ENCODE peak calls at places on chromosome 19, in four cellular contexts. M is transverse colon, X is IMR-90, D is adrenal gland. U is an unnamed sample.
A peak's percentile ranks its signal among the peaks of the same experiment; 100 is the strongest.

GRCh38 chr19:13262450-13262849 is 112.2 kb downstream of the IER2 start:
- DNase-seq in X (peak; percentile 61), D (peak; percentile 11), M (no peak), U (peak; percentile 75)

GRCh38 chr19:5006201-5006600 is 37.3 kb downstream of the KDM4B start:
- DNase-seq in D (peak; percentile 77), X (peak; percentile 60), M (no peak), U (peak; percentile 90)

GRCh38 chr19:43735013-43735412 is 19.1 kb downstream of the IRGC start:
- DNase-seq in D (no peak), M (no peak), X (no peak), U (no peak)

GRCh38 chr19:1361601-1362384 is 21.9 kb upstream of the NDUFS7 start:
- DNase-seq in M (no peak), X (peak; percentile 78), D (no peak), U (no peak)

GRCh38 chr19:14003279-14004051 is 2.7 kb downstream of the RFX1 start:
- DNase-seq in M (no peak), D (no peak), X (no peak), U (no peak)

GRCh38 chr19:9793051-9793591 is 24.6 kb upstream of the ZNF846 start:
- DNase-seq in M (peak; percentile 66), D (peak; percentile 70), X (peak; percentile 32), U (peak; percentile 57)

GRCh38 chr19:55242517-55242916 is 14.0 kb upstream of the TMEM86B start:
- DNase-seq in D (no peak), X (no peak), M (no peak), U (no peak)

GRCh38 chr19:10642473-10642872 is 11.7 kb upstream of the ILF3 start:
- DNase-seq in X (no peak), D (no peak), M (no peak), U (no peak)

GRCh38 chr19:42269518-42270345 is 680 bp downstream of the CIC start:
- DNase-seq in D (peak; percentile 49), X (no peak), M (no peak), U (peak; percentile 78)

GRCh38 chr19:38210458-38210987 is 13.5 kb downstream of the DPF1 start:
- DNase-seq in D (no peak), M (peak; percentile 21), X (peak; percentile 28), U (no peak)

GRCh38 chr19:6064016-6064702 is 46.1 kb downstream of the RFX2 start:
- DNase-seq in D (no peak), M (peak; percentile 15), X (no peak), U (no peak)

GRCh38 chr19:38640368-38640767 is 7.1 kb upstream of the ACTN4 start:
- DNase-seq in M (peak; percentile 53), D (no peak), X (peak; percentile 56), U (no peak)

DNA sequence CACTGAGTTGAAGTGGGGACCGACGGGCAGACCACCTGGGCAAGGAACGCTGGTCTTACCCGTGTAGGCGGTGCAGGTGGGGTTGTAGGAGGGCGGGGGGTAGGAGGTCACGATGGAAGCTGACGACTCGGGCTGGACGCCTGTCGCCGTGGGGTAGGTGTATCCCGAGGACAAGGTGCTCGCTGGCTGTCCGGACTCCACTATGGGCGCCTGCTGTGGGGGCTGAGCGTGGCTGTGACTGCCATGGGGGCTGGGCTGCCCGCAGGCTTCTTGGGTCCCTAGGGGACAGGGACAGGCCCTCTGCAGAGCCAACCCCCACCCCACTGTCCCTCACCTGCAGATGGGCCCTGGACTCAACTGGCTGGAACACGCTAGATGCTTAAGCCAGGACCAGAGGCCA is 37.2 kb downstream of the ZFR2 start:
- DNase-seq in X (no peak), D (no peak), M (no peak), U (no peak)
- TF ChIP-seq POLR2A in X (no peak), D (no peak), M (no peak), U (no peak)

GRCh38 chr19:49361438-49362047 is 673 bp downstream of the TEAD2 start:
- DNase-seq in D (peak; percentile 83), X (peak; percentile 80), M (peak; percentile 81), U (no peak)
- TF ChIP-seq POLR2A in D (peak; percentile 28), X (peak; percentile 74), M (peak; percentile 36), U (no peak)

GRCh38 chr19:17455308-17455707 is 5.4 kb downstream of the NXNL1 start:
- DNase-seq in D (no peak), X (no peak), M (no peak), U (no peak)

GRCh38 chr19:17458970-17459369 is 1.8 kb downstream of the NXNL1 start:
- DNase-seq in D (no peak), X (no peak), M (no peak), U (no peak)

GRCh38 chr19:17456127-17456526 is 4.6 kb downstream of the NXNL1 start:
- DNase-seq in M (no peak), X (no peak), D (no peak), U (no peak)

GRCh38 chr19:17455711-17456123 is 5.0 kb downstream of the NXNL1 start:
- DNase-seq in M (no peak), D (peak; percentile 35), X (no peak), U (no peak)

DNA sequence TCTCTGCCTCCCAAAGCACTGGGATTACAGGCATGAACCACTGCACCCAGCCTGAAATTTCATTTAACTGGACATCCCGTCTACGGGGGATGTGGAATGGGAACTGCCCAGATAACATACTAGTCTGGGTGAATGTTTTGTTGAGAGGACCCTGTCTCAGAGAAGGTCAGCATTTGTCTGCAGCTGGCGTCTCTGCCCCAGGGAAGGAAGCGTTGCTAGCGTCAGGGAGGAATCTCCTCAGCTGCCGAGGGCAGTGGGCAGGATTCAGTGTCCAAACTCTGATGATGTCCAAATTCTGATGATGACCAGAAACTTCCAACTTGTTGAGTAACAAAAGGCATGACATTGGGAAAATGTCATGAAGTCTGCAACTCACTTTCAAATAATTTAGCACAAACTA is 3.1 kb downstream of the NXNL1 start:
- DNase-seq in M (no peak), D (no peak), X (no peak), U (no peak)
- TF ChIP-seq POLR2A in M (no peak), D (no peak), X (no peak), U (no peak)

GRCh38 chr19:35330475-35330874 is 1.5 kb downstream of the CD22 start:
- DNase-seq in D (no peak), M (peak; percentile 26), X (no peak), U (no peak)
- TF ChIP-seq POLR2A in D (no peak), M (no peak), X (no peak), U (no peak)

GRCh38 chr19:17259118-17259780 is 5.3 kb downstream of the USHBP1 start:
- DNase-seq in D (no peak), X (no peak), M (no peak), U (no peak)

GRCh38 chr19:17254636-17255035 is 8.9 kb upstream of the NR2F6 start:
- DNase-seq in D (no peak), M (no peak), X (no peak), U (no peak)

GRCh38 chr19:17256130-17256529 is 8.4 kb downstream of the USHBP1 start:
- DNase-seq in M (no peak), D (no peak), X (no peak), U (no peak)

GRCh38 chr19:17259934-17260333 is 4.6 kb downstream of the USHBP1 start:
- DNase-seq in D (no peak), M (no peak), X (no peak), U (no peak)

DNA sequence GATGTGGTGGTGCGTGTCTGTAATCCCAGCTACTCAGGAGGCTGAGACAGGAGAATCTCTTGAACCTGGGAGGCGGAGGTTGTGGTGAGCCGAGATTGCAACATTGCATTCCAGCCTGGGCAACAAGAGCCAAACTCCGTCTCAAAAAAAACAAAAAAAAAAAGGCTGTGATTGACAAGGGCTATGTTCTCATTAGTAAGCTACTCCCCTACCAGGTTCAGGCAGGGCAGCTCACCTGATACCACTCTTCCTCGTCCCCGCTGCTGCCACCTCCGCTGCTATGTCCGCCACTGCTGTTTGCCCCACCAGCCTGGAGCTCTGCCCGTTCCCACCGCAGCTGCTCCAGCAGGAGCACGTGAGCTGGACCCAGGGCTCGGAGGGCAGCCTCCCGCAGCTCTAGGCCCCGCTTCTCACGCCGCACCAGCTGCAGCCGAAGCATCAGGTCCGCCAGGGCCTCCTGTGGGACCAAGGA is 9.4 kb downstream of the USHBP1 start:
- DNase-seq in M (no peak), D (no peak), X (no peak), U (no peak)
- TF ChIP-seq POLR2A in M (no peak), D (no peak), X (no peak), U (no peak)

GRCh38 chr19:46714523-46715106 is 2.3 kb downstream of the PRKD2 start:
- DNase-seq in X (no peak), D (no peak), M (no peak), U (no peak)
- TF ChIP-seq POLR2A in X (no peak), D (no peak), M (no peak), U (no peak)

GRCh38 chr19:8505680-8506401 is 3.4 kb upstream of the PRAM1 start:
- DNase-seq in M (peak; percentile 82), X (peak; percentile 49), D (peak; percentile 85), U (peak; percentile 80)
- TF ChIP-seq POLR2A in M (no peak), X (no peak), D (no peak), U (no peak)

U was measured in erythroblast.